ENCODE peak calls at places on chromosomes 1 and 21, in seven cellular contexts. V is H9, O is neuronal stem cell, L is IMR-90, S is H1, Q is trophoblast cell, J is mesenchymal stem cell. X is an unnamed sample.

GRCh38 chr1:221774054-221774842 is 32.4 kb upstream of the DUSP10 start:
- DNase-seq in S (no peak), L (no peak), V (no peak), O (no peak), Q (no peak), J (no peak), X (peak)

GRCh38 chr1:66575739-66576138 is 41.8 kb downstream of the SGIP1 start:
- DNase-seq in S (no peak), O (no peak), L (peak), Q (peak), J (peak), V (no peak), X (no peak)

GRCh38 chr1:37157634-37158033 is 123.3 kb upstream of the GRIK3 start:
- DNase-seq in S (no peak), O (no peak), L (no peak), J (no peak), V (no peak), Q (no peak), X (no peak)

GRCh38 chr1:145979746-145980435 is 15.4 kb downstream of the POLR3GL start:
- DNase-seq in Q (no peak), V (no peak), S (no peak), L (no peak), J (peak), O (no peak), X (no peak)

GRCh38 chr1:165914136-165914798 is 86.9 kb downstream of the UCK2 start:
- DNase-seq in J (peak), V (peak), L (peak), O (peak), Q (peak), S (no peak), X (peak)

GRCh38 chr1:242243472-242243871 is 244.6 kb upstream of the MAP1LC3C start:
- DNase-seq in V (no peak), L (no peak), O (no peak), J (no peak), S (no peak), Q (no peak), X (no peak)

GRCh38 chr21:45386728-45387371 is 18.1 kb upstream of the COL18A1 start:
- DNase-seq in S (no peak), V (no peak), L (peak), Q (no peak), J (peak), O (no peak), X (no peak)

GRCh38 chr1:32273389-32274208 is 18.3 kb upstream of the HDAC1 start:
- DNase-seq in Q (no peak), L (peak), V (peak), S (peak), O (no peak), J (peak), X (peak)

GRCh38 chr21:45642122-45642813 is 1.3 kb upstream of the PCBP3 start:
- DNase-seq in Q (no peak), J (peak), O (no peak), L (no peak), V (no peak), S (no peak), X (no peak)

GRCh38 chr1:5747428-5748285 is 244.6 kb downstream of the NPHP4 start:
- DNase-seq in S (no peak), O (no peak), V (peak), J (no peak), L (no peak), Q (no peak), X (peak)

GRCh38 chr1:85264150-85264549 is 4.7 kb upstream of the C1orf52 start:
- DNase-seq in Q (no peak), S (no peak), O (no peak), V (no peak), J (no peak), L (peak), X (no peak)

GRCh38 chr1:99566290-99567021 is 79.5 kb upstream of the PALMD start:
- DNase-seq in O (no peak), J (no peak), V (no peak), L (no peak), S (no peak), Q (peak), X (no peak)

GRCh38 chr1:152735648-152736047 is 22.2 kb upstream of the KPRP start:
- DNase-seq in V (no peak), L (no peak), O (no peak), Q (no peak), S (no peak), J (no peak), X (peak)

GRCh38 chr1:1079408-1080121 is 5.5 kb upstream of the RNF223 start:
- DNase-seq in Q (peak), S (no peak), V (peak), O (peak), J (peak), L (peak), X (peak)

GRCh38 chr21:42840411-42841155 is 38.8 kb downstream of the WDR4 start:
- DNase-seq in O (no peak), Q (no peak), J (no peak), V (peak), S (no peak), L (no peak), X (no peak)

GRCh38 chr1:42956739-42957138 is 1.9 kb downstream of the SLC2A1 start:
- DNase-seq in Q (no peak), O (no peak), L (no peak), V (no peak), J (no peak), S (no peak), X (no peak)

GRCh38 chr1:226082959-226083302 is 20.4 kb downstream of the H3-3A start:
- DNase-seq in V (peak), Q (peak), J (peak), O (no peak), S (no peak), L (no peak), X (peak)

GRCh38 chr1:98468111-98468717 is 193.3 kb upstream of the SNX7 start:
- DNase-seq in J (peak), S (no peak), Q (peak), O (peak), V (no peak), L (peak), X (peak)

GRCh38 chr1:243390315-243390875 is 134.6 kb downstream of the SDCCAG8 start:
- DNase-seq in L (no peak), V (no peak), Q (no peak), O (no peak), S (no peak), J (no peak), X (no peak)

GRCh38 chr1:234881893-234882771 is 246.5 kb downstream of the TOMM20 start:
- DNase-seq in V (no peak), L (no peak), Q (no peak), S (no peak), O (no peak), J (no peak), X (no peak)

GRCh38 chr1:19344372-19344810 is 32.3 kb downstream of the SLC66A1 start:
- DNase-seq in V (peak), O (peak), Q (peak), S (peak), J (peak), L (peak), X (peak)

GRCh38 chr1:171699526-171699925 is 42.3 kb downstream of the VAMP4 start:
- DNase-seq in L (peak), Q (no peak), S (no peak), V (no peak), J (no peak), O (peak), X (no peak)

GRCh38 chr21:46108827-46109226 is 10.9 kb downstream of the COL6A2 start:
- DNase-seq in J (no peak), L (no peak), Q (no peak), V (no peak), S (no peak), O (no peak), X (no peak)

GRCh38 chr1:111449703-111450017 is 396 bp downstream of the ATP5PB start:
- DNase-seq in J (no peak), Q (no peak), V (no peak), O (no peak), L (no peak), S (no peak), X (no peak)

GRCh38 chr1:2607681-2608041 is 21.1 kb downstream of the PRXL2B start:
- DNase-seq in O (no peak), Q (no peak), S (no peak), V (peak), L (no peak), J (no peak), X (no peak)

GRCh38 chr1:168320805-168321577 is 40.3 kb downstream of the TBX19 start:
- DNase-seq in J (peak), Q (peak), V (no peak), L (peak), O (no peak), S (no peak), X (peak)

GRCh38 chr1:211007830-211008229 is 126.1 kb downstream of the KCNH1 start:
- DNase-seq in S (no peak), L (no peak), Q (no peak), O (no peak), V (no peak), J (no peak), X (no peak)

GRCh38 chr1:223721658-223722606 is 9.6 kb downstream of the CAPN2 start:
- DNase-seq in J (no peak), O (no peak), L (no peak), Q (no peak), S (no peak), V (no peak), X (no peak)

GRCh38 chr1:20634594-20635084 is 1.4 kb downstream of the PINK1 start:
- DNase-seq in J (peak), V (peak), S (no peak), Q (peak), L (peak), O (no peak), X (peak)

DNA sequence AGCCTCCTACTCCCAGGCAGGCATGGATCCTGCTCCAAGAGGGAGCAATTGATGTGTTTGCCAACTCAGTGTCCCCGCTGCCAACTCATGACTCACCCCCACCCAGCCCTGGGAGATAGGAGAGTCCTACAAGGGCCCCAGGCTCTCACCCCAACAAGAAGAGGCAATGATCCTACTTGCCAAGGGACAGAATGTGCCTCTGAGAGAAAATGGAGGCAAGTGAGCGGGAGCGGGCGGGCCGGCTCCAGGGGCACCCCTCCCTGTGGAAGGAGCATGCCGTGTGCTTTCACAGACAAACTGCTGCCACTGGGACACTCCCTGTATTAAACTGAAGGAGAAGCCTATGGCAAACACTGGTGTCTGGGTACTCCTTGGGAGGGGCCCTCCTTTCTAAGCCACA is 16.7 kb downstream of the PKP1 start:
- DNase-seq in O (no peak), L (peak), J (no peak), S (no peak), V (no peak), Q (no peak), X (no peak)
- H3K4ac ChIP-seq in O (no peak), L (no peak), J (no peak), S (no peak), V (no peak), Q (no peak), X (no peak)

GRCh38 chr1:220307528-220308100 is 35.4 kb upstream of the RAB3GAP2 start:
- DNase-seq in J (no peak), O (no peak), L (no peak), V (no peak), S (no peak), Q (no peak), X (no peak)
- H3K4ac ChIP-seq in J (no peak), O (no peak), L (no peak), V (no peak), S (no peak), Q (no peak), X (no peak)

GRCh38 chr1:25036117-25036546 is 106.1 kb upstream of the RUNX3 start:
- DNase-seq in S (no peak), J (no peak), V (no peak), Q (no peak), O (no peak), L (no peak), X (no peak)
- H3K4ac ChIP-seq in S (no peak), J (no peak), V (no peak), Q (no peak), O (no peak), L (no peak), X (no peak)

DNA sequence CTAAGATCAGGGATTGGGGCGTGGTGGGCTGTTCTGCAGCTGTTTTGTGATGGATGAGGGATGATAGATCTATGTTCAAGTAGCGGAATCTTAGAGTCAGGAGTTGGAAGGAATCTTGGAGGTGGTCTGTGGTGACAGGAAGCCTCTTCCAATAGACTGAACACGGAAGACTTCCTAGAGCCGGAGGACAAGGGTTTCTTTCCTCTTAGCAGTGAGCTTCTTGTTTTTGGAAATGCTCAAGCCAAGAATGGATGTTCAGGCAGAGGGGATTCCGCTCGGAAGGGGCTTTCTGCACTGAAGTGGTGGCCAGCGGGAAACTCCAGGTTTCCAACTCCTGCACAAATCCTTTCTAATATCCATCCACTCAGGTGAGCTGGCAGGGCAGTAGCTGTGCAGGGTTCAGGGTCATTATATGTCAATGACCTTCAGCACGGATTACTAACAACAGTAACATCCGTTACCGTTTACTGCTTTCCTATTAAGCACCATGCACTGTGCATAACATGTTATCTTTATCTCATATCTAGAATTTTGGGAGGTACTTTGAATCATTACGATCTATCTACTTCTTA is 625 bp upstream of the CPT2 start:
- DNase-seq in J (no peak), O (no peak), Q (peak), L (no peak), S (no peak), V (no peak), X (no peak)
- H3K4ac ChIP-seq in J (no peak), O (no peak), Q (no peak), L (peak), S (no peak), V (no peak), X (no peak)

GRCh38 chr21:36402339-36402738 is 17.1 kb downstream of the CHAF1B start:
- DNase-seq in J (no peak), Q (no peak), O (no peak), S (no peak), V (no peak), L (no peak), X (no peak)
- H3K4ac ChIP-seq in J (no peak), Q (no peak), O (no peak), S (no peak), V (no peak), L (no peak), X (no peak)

GRCh38 chr1:12627308-12627707 is 9.3 kb upstream of the DHRS3 start:
- DNase-seq in O (no peak), Q (no peak), L (no peak), S (no peak), J (no peak), V (no peak), X (no peak)

GRCh38 chr1:12630946-12631540 is 12.8 kb upstream of the AADACL4 start:
- DNase-seq in Q (no peak), V (no peak), S (no peak), L (no peak), O (no peak), J (no peak), X (no peak)

GRCh38 chr1:12629521-12629956 is 11.5 kb upstream of the DHRS3 start:
- DNase-seq in L (no peak), O (no peak), V (peak), J (no peak), S (peak), Q (no peak), X (peak)

GRCh38 chr1:12631571-12631970 is 12.3 kb upstream of the AADACL4 start:
- DNase-seq in Q (no peak), V (no peak), L (no peak), O (no peak), J (no peak), S (no peak), X (no peak)

GRCh38 chr1:12629974-12630760 is 12.2 kb upstream of the DHRS3 start:
- DNase-seq in L (no peak), Q (no peak), J (no peak), S (no peak), V (no peak), O (no peak), X (no peak)
- H3K4ac ChIP-seq in L (no peak), Q (no peak), J (no peak), S (peak), V (no peak), O (no peak), X (no peak)

GRCh38 chr21:38818336-38818723 is 12.6 kb downstream of the ETS2 start:
- DNase-seq in L (no peak), J (no peak), S (no peak), V (no peak), O (no peak), Q (no peak), X (no peak)

GRCh38 chr21:38817371-38818335 is 11.9 kb downstream of the ETS2 start:
- DNase-seq in J (peak), S (no peak), L (peak), Q (peak), V (no peak), O (no peak), X (no peak)

GRCh38 chr21:38814126-38815059 is 8.7 kb downstream of the ETS2 start:
- DNase-seq in L (no peak), V (peak), J (no peak), Q (no peak), S (no peak), O (no peak), X (peak)

GRCh38 chr21:38815060-38815405 is 9.3 kb downstream of the ETS2 start:
- DNase-seq in V (no peak), J (peak), S (no peak), Q (peak), O (no peak), L (peak), X (no peak)

DNA sequence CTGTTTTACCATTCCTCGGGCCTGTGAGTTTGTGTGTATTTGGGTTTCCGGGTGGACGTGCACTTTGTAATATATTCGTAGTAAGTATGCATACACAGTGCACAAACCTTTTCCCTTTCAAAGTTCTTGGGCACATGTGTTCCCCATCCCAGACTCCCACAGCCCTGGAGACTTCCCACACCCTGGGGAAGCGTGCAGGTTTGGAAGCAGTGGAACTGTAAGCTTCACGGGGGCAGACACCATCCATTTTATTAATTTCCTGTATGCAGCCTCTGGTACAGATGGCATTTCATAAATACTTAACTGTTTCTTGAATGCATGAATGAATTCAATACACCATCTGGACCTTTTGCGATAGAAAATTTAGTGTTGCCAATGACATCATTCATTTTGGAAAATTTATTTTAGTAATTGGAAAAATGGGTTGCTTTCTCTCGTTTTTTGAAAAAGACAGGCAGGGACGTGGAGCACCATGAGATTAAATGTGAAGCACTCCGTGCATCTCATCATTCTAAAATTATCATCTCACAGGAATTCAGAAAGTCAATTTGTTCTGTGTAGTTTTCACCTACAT is 10.8 kb downstream of the ETS2 start:
- DNase-seq in L (no peak), O (no peak), V (no peak), S (no peak), J (no peak), Q (no peak), X (no peak)
- H3K4ac ChIP-seq in L (peak), O (no peak), V (no peak), S (no peak), J (no peak), Q (no peak), X (no peak)

GRCh38 chr1:21854751-21855131 is 42.7 kb downstream of the LDLRAD2 start:
- DNase-seq in J (no peak), O (no peak), S (no peak), V (no peak), Q (no peak), L (no peak), X (no peak)

GRCh38 chr1:21854090-21854750 is 42.2 kb downstream of the LDLRAD2 start:
- DNase-seq in Q (no peak), S (no peak), O (no peak), J (no peak), L (no peak), V (no peak), X (no peak)

GRCh38 chr1:21853130-21853424 is 41.0 kb downstream of the LDLRAD2 start:
- DNase-seq in O (no peak), V (no peak), S (no peak), L (no peak), J (no peak), Q (no peak), X (no peak)

GRCh38 chr1:21857142-21857839 is 45.2 kb downstream of the LDLRAD2 start:
- DNase-seq in Q (no peak), V (no peak), S (no peak), L (no peak), O (no peak), J (peak), X (no peak)

GRCh38 chr1:21855257-21856096 is 43.4 kb downstream of the LDLRAD2 start:
- DNase-seq in Q (no peak), V (no peak), O (no peak), J (no peak), L (no peak), S (no peak), X (no peak)
- H3K4ac ChIP-seq in Q (no peak), V (no peak), O (no peak), J (no peak), L (no peak), S (no peak), X (no peak)

DNA sequence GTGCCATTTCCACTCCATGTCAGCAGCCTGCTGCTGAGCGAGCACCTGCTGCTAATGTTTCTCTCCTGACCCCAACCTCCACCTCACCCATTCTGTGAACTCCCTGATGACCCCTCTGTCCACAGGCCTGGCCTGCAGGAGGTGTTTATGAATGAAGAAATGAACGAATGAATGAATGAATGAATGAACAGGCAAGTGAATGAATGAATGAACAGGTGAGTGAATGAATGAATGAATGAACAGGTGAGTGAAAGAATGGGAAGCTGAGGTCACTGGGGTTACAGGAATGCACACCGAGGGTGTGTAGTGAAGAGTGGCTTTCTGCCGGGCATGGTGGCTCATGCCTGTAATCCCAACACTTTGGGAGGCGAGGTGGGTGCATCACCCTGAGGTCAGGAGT is 173.4 kb downstream of the IGSF21 start:
- DNase-seq in S (no peak), L (no peak), J (no peak), Q (no peak), V (no peak), O (no peak), X (no peak)
- H3K4ac ChIP-seq in S (no peak), L (no peak), J (no peak), Q (no peak), V (no peak), O (no peak), X (no peak)

X was measured in mesendoderm.